ENCODE peak calls at places on chromosomes 7 and 10, in five cellular contexts. One of them, this sample, is unnamed. For H3K4me1, the result is how much of the 10 kb centered on the place peaks cover.

GRCh38 chr10:3858051-3858845 is 73.2 kb upstream of the KLF6 start:
- DNase-seq in GM23248: peak
- DNase-seq in PC-3: no peak
- DNase-seq in neural progenitor cell: no peak
- DNase-seq in hepatocyte: no peak
- DNase-seq in this sample: no peak

GRCh38 chr10:113058175-113058961 is 108.3 kb downstream of the TCF7L2 start:
- DNase-seq in neural progenitor cell: peak
- DNase-seq in GM23248: peak
- DNase-seq in hepatocyte: peak
- DNase-seq in PC-3: no peak
- DNase-seq in this sample: peak

GRCh38 chr10:13890617-13891541 is 304.1 kb downstream of the PRPF18 start:
- DNase-seq in neural progenitor cell: peak
- DNase-seq in GM23248: peak
- DNase-seq in PC-3: no peak
- DNase-seq in hepatocyte: peak
- DNase-seq in this sample: peak

GRCh38 chr10:115214799-115215198 is 121.6 kb downstream of the ATRNL1 start:
- DNase-seq in hepatocyte: no peak
- DNase-seq in GM23248: no peak
- DNase-seq in neural progenitor cell: no peak
- DNase-seq in PC-3: no peak
- DNase-seq in this sample: peak

GRCh38 chr7:151410405-151411390 is 860 bp upstream of the WDR86 start:
- DNase-seq in hepatocyte: peak
- DNase-seq in GM23248: no peak
- DNase-seq in PC-3: no peak
- DNase-seq in neural progenitor cell: peak
- DNase-seq in this sample: peak

GRCh38 chr7:124667312-124667711 is 98.3 kb downstream of the GPR37 start:
- DNase-seq in hepatocyte: no peak
- DNase-seq in GM23248: no peak
- DNase-seq in neural progenitor cell: no peak
- DNase-seq in PC-3: no peak
- DNase-seq in this sample: no peak

GRCh38 chr7:47485640-47486435 is 96.1 kb downstream of the TNS3 start:
- DNase-seq in GM23248: peak
- DNase-seq in neural progenitor cell: no peak
- DNase-seq in PC-3: peak
- DNase-seq in hepatocyte: peak
- DNase-seq in this sample: no peak

GRCh38 chr7:47327698-47328391 is 254.1 kb downstream of the TNS3 start:
- DNase-seq in hepatocyte: peak
- DNase-seq in GM23248: peak
- DNase-seq in neural progenitor cell: peak
- DNase-seq in PC-3: no peak
- DNase-seq in this sample: peak

GRCh38 chr10:69217119-69217754 is 2.9 kb upstream of the HKDC1 start:
- DNase-seq in hepatocyte: peak
- DNase-seq in PC-3: peak
- DNase-seq in neural progenitor cell: no peak
- DNase-seq in GM23248: peak
- DNase-seq in this sample: no peak

GRCh38 chr7:117010375-117011133 is 57.3 kb downstream of the ST7 start:
- DNase-seq in neural progenitor cell: no peak
- DNase-seq in PC-3: peak
- DNase-seq in GM23248: peak
- DNase-seq in hepatocyte: no peak
- DNase-seq in this sample: no peak

GRCh38 chr10:33233635-33234034 is 100.8 kb downstream of the NRP1 start:
- DNase-seq in neural progenitor cell: no peak
- DNase-seq in PC-3: no peak
- DNase-seq in GM23248: peak
- DNase-seq in hepatocyte: no peak
- DNase-seq in this sample: no peak

GRCh38 chr10:33235951-33236350 is 98.5 kb downstream of the NRP1 start:
- DNase-seq in neural progenitor cell: no peak
- DNase-seq in hepatocyte: no peak
- DNase-seq in PC-3: no peak
- DNase-seq in GM23248: no peak
- DNase-seq in this sample: no peak

GRCh38 chr10:33234779-33235178 is 99.7 kb downstream of the NRP1 start:
- DNase-seq in neural progenitor cell: no peak
- DNase-seq in PC-3: no peak
- DNase-seq in hepatocyte: no peak
- DNase-seq in GM23248: peak
- DNase-seq in this sample: peak

GRCh38 chr10:33236916-33237315 is 97.6 kb downstream of the NRP1 start:
- DNase-seq in hepatocyte: no peak
- DNase-seq in neural progenitor cell: no peak
- DNase-seq in GM23248: no peak
- DNase-seq in PC-3: no peak
- DNase-seq in this sample: no peak

GRCh38 chr10:33235271-33235884 is 99.1 kb downstream of the NRP1 start:
- DNase-seq in hepatocyte: no peak
- DNase-seq in neural progenitor cell: no peak
- DNase-seq in PC-3: no peak
- DNase-seq in GM23248: no peak
- DNase-seq in this sample: peak
- H3K4me1 ChIP-seq in hepatocyte: under half
- H3K4me1 ChIP-seq in neural progenitor cell: under half
- H3K4me1 ChIP-seq in PC-3: under half
- H3K4me1 ChIP-seq in GM23248: half or more
- H3K4me1 ChIP-seq in this sample: under half

GRCh38 chr10:104873161-104873560 is 232.1 kb downstream of the SORCS3 start:
- DNase-seq in GM23248: no peak
- DNase-seq in neural progenitor cell: no peak
- DNase-seq in hepatocyte: no peak
- DNase-seq in PC-3: no peak
- DNase-seq in this sample: no peak

DNA sequence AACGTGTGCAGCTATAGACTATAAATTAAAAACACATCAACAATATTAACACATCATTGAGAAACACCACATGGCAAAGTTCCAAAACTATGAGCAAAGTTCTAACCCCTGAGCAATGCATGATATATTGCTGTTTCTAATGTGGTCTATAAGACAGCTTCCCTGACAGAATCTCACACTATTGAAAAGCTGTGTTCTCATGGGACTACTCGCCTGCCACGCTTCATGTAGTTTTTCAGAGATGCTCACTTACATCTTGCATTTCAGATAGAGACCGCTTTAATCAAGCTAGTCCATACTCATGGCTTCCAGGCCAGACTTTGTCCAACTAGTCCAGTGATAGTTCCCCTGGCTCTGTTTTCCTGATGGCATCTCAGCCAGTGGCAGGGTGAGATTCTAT is 227.1 kb downstream of the SORCS3 start:
- DNase-seq in GM23248: no peak
- DNase-seq in hepatocyte: no peak
- DNase-seq in PC-3: no peak
- DNase-seq in neural progenitor cell: no peak
- DNase-seq in this sample: no peak
- TF ChIP-seq EZH2phosphoT487 in GM23248: no peak
- TF ChIP-seq EZH2phosphoT487 in hepatocyte: no peak
- TF ChIP-seq EZH2phosphoT487 in PC-3: no peak
- TF ChIP-seq EZH2phosphoT487 in neural progenitor cell: no peak
- TF ChIP-seq EZH2phosphoT487 in this sample: no peak

GRCh38 chr10:95069286-95069685 is at the start of gene CYP2C8:
- DNase-seq in GM23248: no peak
- DNase-seq in neural progenitor cell: no peak
- DNase-seq in PC-3: no peak
- DNase-seq in hepatocyte: no peak
- DNase-seq in this sample: no peak

GRCh38 chr10:95071107-95071660 is 1.9 kb upstream of the CYP2C8 start:
- DNase-seq in neural progenitor cell: no peak
- DNase-seq in PC-3: no peak
- DNase-seq in GM23248: no peak
- DNase-seq in hepatocyte: no peak
- DNase-seq in this sample: no peak
- H3K4me1 ChIP-seq in neural progenitor cell: under half
- H3K4me1 ChIP-seq in PC-3: under half
- H3K4me1 ChIP-seq in GM23248: under half
- H3K4me1 ChIP-seq in hepatocyte: under half
- H3K4me1 ChIP-seq in this sample: under half

DNA sequence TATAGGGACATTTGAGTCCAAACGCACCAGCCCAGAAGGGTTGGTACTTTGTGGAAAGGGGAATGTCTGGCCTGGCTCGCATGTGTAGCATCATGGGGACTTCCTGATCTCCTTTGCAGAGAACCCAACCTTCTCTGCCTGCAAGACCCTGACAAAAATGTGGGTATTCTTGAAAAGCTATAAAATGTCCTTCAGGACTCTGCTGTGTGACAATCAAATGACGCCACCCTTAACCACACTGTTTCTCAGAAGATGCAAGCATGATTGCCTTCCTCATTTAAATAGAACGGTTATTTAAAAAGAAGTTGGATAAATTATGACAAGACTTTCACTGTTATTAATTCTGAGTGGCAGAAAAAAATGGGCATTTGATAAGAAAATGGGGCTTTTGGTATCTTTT is 15.1 kb upstream of the GPR15LG start:
- DNase-seq in GM23248: no peak
- DNase-seq in hepatocyte: no peak
- DNase-seq in neural progenitor cell: no peak
- DNase-seq in PC-3: no peak
- DNase-seq in this sample: no peak
- TF ChIP-seq EZH2phosphoT487 in GM23248: no peak
- TF ChIP-seq EZH2phosphoT487 in hepatocyte: no peak
- TF ChIP-seq EZH2phosphoT487 in neural progenitor cell: no peak
- TF ChIP-seq EZH2phosphoT487 in PC-3: no peak
- TF ChIP-seq EZH2phosphoT487 in this sample: no peak

GRCh38 chr10:80411681-80412230 is 3.4 kb downstream of the PRXL2A start:
- DNase-seq in PC-3: no peak
- DNase-seq in GM23248: no peak
- DNase-seq in hepatocyte: no peak
- DNase-seq in neural progenitor cell: no peak
- DNase-seq in this sample: no peak
- H3K4me1 ChIP-seq in PC-3: under half
- H3K4me1 ChIP-seq in GM23248: under half
- H3K4me1 ChIP-seq in hepatocyte: half or more
- H3K4me1 ChIP-seq in neural progenitor cell: half or more
- H3K4me1 ChIP-seq in this sample: half or more

DNA sequence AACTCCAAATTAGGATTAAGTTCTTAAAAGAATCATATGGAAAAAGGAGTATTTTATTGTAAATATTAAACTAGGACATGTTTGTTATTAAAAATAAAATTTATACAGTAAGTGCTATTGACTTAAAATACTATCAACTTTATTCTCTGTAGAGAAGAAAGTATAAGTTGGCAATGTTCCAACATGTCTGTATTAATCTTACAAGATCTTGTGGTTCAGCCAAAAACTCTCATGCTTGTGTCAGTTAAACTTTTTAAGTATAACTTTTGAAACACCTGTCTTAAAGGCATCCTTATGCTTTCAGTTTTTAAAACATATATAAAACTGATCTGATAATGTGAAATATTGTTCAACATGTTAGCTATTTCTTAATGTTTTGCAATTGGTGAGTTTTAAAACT is 160.7 kb downstream of the ZEB1 start:
- DNase-seq in GM23248: peak
- DNase-seq in hepatocyte: no peak
- DNase-seq in neural progenitor cell: no peak
- DNase-seq in PC-3: peak
- DNase-seq in this sample: no peak
- TF ChIP-seq EZH2phosphoT487 in GM23248: no peak
- TF ChIP-seq EZH2phosphoT487 in hepatocyte: no peak
- TF ChIP-seq EZH2phosphoT487 in neural progenitor cell: no peak
- TF ChIP-seq EZH2phosphoT487 in PC-3: no peak
- TF ChIP-seq EZH2phosphoT487 in this sample: no peak

DNA sequence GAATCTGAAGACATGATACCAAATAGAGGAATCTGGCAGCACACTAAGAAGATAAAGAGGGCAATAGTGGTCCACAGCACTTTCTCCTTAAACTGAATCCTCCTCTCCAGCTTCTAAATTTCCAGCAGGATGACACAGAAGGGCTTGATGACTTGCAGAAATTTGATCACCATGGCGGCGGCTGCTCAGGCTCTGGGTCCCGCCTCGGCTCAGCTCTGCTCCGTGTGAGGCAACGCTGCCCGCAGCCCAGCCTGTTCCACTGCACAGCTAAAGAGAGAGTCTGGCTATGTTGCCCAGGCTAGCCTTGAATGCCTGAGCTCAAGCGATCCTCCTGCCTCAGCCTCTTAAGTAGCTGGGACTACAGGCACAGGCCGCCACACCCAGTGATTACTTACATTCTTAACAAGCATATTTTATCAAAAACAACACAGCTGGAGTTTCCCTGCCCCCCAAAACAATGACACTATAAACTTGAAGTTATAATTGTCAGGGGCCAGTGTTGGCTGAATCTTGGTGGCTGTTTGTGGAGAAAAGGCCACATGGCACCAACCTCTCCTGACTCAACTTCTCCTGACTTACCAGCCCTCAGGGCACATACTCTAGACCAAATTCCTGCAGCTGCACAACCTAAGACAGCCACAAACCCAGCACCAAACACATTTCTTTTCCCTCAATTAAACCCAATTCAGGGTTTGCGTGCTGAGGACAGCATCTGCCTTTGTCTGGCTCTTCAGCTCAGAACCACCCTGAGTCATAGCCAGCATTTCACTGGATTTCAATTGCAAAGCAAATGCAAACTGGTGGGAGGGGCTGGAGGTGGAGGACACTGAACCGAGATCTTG is 11.6 kb upstream of the TNPO3 start:
- DNase-seq in neural progenitor cell: no peak
- DNase-seq in PC-3: peak
- DNase-seq in GM23248: peak
- DNase-seq in hepatocyte: peak
- DNase-seq in this sample: no peak
- H3K4me1 ChIP-seq in neural progenitor cell: under half
- H3K4me1 ChIP-seq in PC-3: under half
- H3K4me1 ChIP-seq in GM23248: under half
- H3K4me1 ChIP-seq in hepatocyte: under half
- H3K4me1 ChIP-seq in this sample: under half

GRCh38 chr7:1234049-1234691 is 1.5 kb downstream of the UNCX start:
- DNase-seq in neural progenitor cell: peak
- DNase-seq in GM23248: no peak
- DNase-seq in PC-3: no peak
- DNase-seq in hepatocyte: no peak
- DNase-seq in this sample: no peak

GRCh38 chr7:1233328-1234048 is 816 bp downstream of the UNCX start:
- DNase-seq in hepatocyte: no peak
- DNase-seq in PC-3: no peak
- DNase-seq in neural progenitor cell: peak
- DNase-seq in GM23248: no peak
- DNase-seq in this sample: no peak

GRCh38 chr7:1232103-1232466 is 587 bp upstream of the UNCX start:
- DNase-seq in hepatocyte: no peak
- DNase-seq in neural progenitor cell: no peak
- DNase-seq in PC-3: no peak
- DNase-seq in GM23248: no peak
- DNase-seq in this sample: no peak

GRCh38 chr7:1231214-1232102 is 1.2 kb upstream of the UNCX start:
- DNase-seq in neural progenitor cell: peak
- DNase-seq in GM23248: no peak
- DNase-seq in hepatocyte: no peak
- DNase-seq in PC-3: no peak
- DNase-seq in this sample: no peak

GRCh38 chr7:1232623-1233327 is at the start of gene UNCX:
- DNase-seq in neural progenitor cell: peak
- DNase-seq in GM23248: no peak
- DNase-seq in PC-3: no peak
- DNase-seq in hepatocyte: no peak
- DNase-seq in this sample: no peak
- TF ChIP-seq EZH2phosphoT487 in neural progenitor cell: no peak
- TF ChIP-seq EZH2phosphoT487 in GM23248: no peak
- TF ChIP-seq EZH2phosphoT487 in PC-3: no peak
- TF ChIP-seq EZH2phosphoT487 in hepatocyte: no peak
- TF ChIP-seq EZH2phosphoT487 in this sample: no peak

GRCh38 chr7:2069472-2069860 is 163.3 kb downstream of the MAD1L1 start:
- DNase-seq in PC-3: no peak
- DNase-seq in GM23248: peak
- DNase-seq in neural progenitor cell: peak
- DNase-seq in hepatocyte: peak
- DNase-seq in this sample: no peak
- H3K4me1 ChIP-seq in PC-3: under half
- H3K4me1 ChIP-seq in GM23248: under half
- H3K4me1 ChIP-seq in neural progenitor cell: under half
- H3K4me1 ChIP-seq in hepatocyte: under half
- H3K4me1 ChIP-seq in this sample: under half